ENCODE peak calls at places on chromosomes 12 and 14, in eight cellular contexts. One of them, this sample, is unnamed.

GRCh38 chr14:75645051-75645450 is 15.6 kb downstream of the ERG28 start:
- DNase-seq in activated naive CD4-positive, alpha-beta T cell treated with anti-CD3 and anti-CD28 coated beads for 36 hours: no peak
- DNase-seq in astrocyte: no peak
- DNase-seq in aorta: no peak
- DNase-seq in DMS 273 treated with DMSO at 0.1 percent for 48 hours: no peak
- DNase-seq in stomach: no peak
- DNase-seq in EL: no peak
- DNase-seq in breast epithelium: no peak
- DNase-seq in this sample: no peak

GRCh38 chr14:97095269-97095668 is 298.1 kb downstream of the VRK1 start:
- DNase-seq in astrocyte: no peak
- DNase-seq in breast epithelium: no peak
- DNase-seq in stomach: no peak
- DNase-seq in aorta: no peak
- DNase-seq in EL: no peak
- DNase-seq in DMS 273 treated with DMSO at 0.1 percent for 48 hours: no peak
- DNase-seq in activated naive CD4-positive, alpha-beta T cell treated with anti-CD3 and anti-CD28 coated beads for 36 hours: no peak
- DNase-seq in this sample: no peak

GRCh38 chr12:133235401-133236112 is at the start of gene ANHX:
- DNase-seq in EL: no peak
- DNase-seq in DMS 273 treated with DMSO at 0.1 percent for 48 hours: no peak
- DNase-seq in aorta: no peak
- DNase-seq in breast epithelium: no peak
- DNase-seq in activated naive CD4-positive, alpha-beta T cell treated with anti-CD3 and anti-CD28 coated beads for 36 hours: no peak
- DNase-seq in stomach: no peak
- DNase-seq in astrocyte: no peak
- DNase-seq in this sample: no peak

GRCh38 chr12:6038160-6038559 is 86.3 kb downstream of the VWF start:
- DNase-seq in aorta: no peak
- DNase-seq in breast epithelium: no peak
- DNase-seq in DMS 273 treated with DMSO at 0.1 percent for 48 hours: no peak
- DNase-seq in activated naive CD4-positive, alpha-beta T cell treated with anti-CD3 and anti-CD28 coated beads for 36 hours: peak
- DNase-seq in EL: peak
- DNase-seq in stomach: peak
- DNase-seq in astrocyte: peak
- DNase-seq in this sample: peak

GRCh38 chr12:102465762-102466560 is 14.4 kb downstream of the IGF1 start:
- DNase-seq in activated naive CD4-positive, alpha-beta T cell treated with anti-CD3 and anti-CD28 coated beads for 36 hours: no peak
- DNase-seq in aorta: no peak
- DNase-seq in DMS 273 treated with DMSO at 0.1 percent for 48 hours: no peak
- DNase-seq in EL: peak
- DNase-seq in stomach: no peak
- DNase-seq in astrocyte: no peak
- DNase-seq in breast epithelium: no peak
- DNase-seq in this sample: no peak

GRCh38 chr12:4250691-4251090 is 22.9 kb upstream of the CCND2 start:
- DNase-seq in EL: no peak
- DNase-seq in activated naive CD4-positive, alpha-beta T cell treated with anti-CD3 and anti-CD28 coated beads for 36 hours: no peak
- DNase-seq in DMS 273 treated with DMSO at 0.1 percent for 48 hours: no peak
- DNase-seq in astrocyte: no peak
- DNase-seq in stomach: no peak
- DNase-seq in breast epithelium: no peak
- DNase-seq in aorta: no peak
- DNase-seq in this sample: no peak

GRCh38 chr14:101813171-101813759 is 51.8 kb downstream of the PPP2R5C start:
- DNase-seq in aorta: peak
- DNase-seq in activated naive CD4-positive, alpha-beta T cell treated with anti-CD3 and anti-CD28 coated beads for 36 hours: no peak
- DNase-seq in DMS 273 treated with DMSO at 0.1 percent for 48 hours: no peak
- DNase-seq in stomach: no peak
- DNase-seq in astrocyte: no peak
- DNase-seq in breast epithelium: no peak
- DNase-seq in EL: no peak
- DNase-seq in this sample: no peak

GRCh38 chr12:22396253-22396652 is 61.7 kb upstream of the ST8SIA1 start:
- DNase-seq in stomach: no peak
- DNase-seq in activated naive CD4-positive, alpha-beta T cell treated with anti-CD3 and anti-CD28 coated beads for 36 hours: peak
- DNase-seq in aorta: no peak
- DNase-seq in EL: no peak
- DNase-seq in astrocyte: no peak
- DNase-seq in breast epithelium: no peak
- DNase-seq in DMS 273 treated with DMSO at 0.1 percent for 48 hours: no peak
- DNase-seq in this sample: no peak

GRCh38 chr14:81435578-81436295 is 35.6 kb upstream of the STON2 start:
- DNase-seq in aorta: peak
- DNase-seq in astrocyte: no peak
- DNase-seq in activated naive CD4-positive, alpha-beta T cell treated with anti-CD3 and anti-CD28 coated beads for 36 hours: peak
- DNase-seq in stomach: peak
- DNase-seq in DMS 273 treated with DMSO at 0.1 percent for 48 hours: peak
- DNase-seq in breast epithelium: no peak
- DNase-seq in EL: peak
- DNase-seq in this sample: peak

GRCh38 chr12:52010152-52010622 is 3.4 kb downstream of the TAMALIN start:
- DNase-seq in astrocyte: peak
- DNase-seq in stomach: peak
- DNase-seq in breast epithelium: peak
- DNase-seq in aorta: peak
- DNase-seq in activated naive CD4-positive, alpha-beta T cell treated with anti-CD3 and anti-CD28 coated beads for 36 hours: no peak
- DNase-seq in EL: peak
- DNase-seq in DMS 273 treated with DMSO at 0.1 percent for 48 hours: no peak
- DNase-seq in this sample: no peak

GRCh38 chr12:46886541-46887041 is 60.8 kb upstream of the SLC38A4 start:
- DNase-seq in breast epithelium: no peak
- DNase-seq in EL: peak
- DNase-seq in DMS 273 treated with DMSO at 0.1 percent for 48 hours: no peak
- DNase-seq in stomach: no peak
- DNase-seq in activated naive CD4-positive, alpha-beta T cell treated with anti-CD3 and anti-CD28 coated beads for 36 hours: no peak
- DNase-seq in astrocyte: peak
- DNase-seq in aorta: no peak
- DNase-seq in this sample: no peak

GRCh38 chr14:22318951-22319350 is 270.1 kb downstream of the DAD1 start:
- DNase-seq in DMS 273 treated with DMSO at 0.1 percent for 48 hours: no peak
- DNase-seq in stomach: no peak
- DNase-seq in astrocyte: no peak
- DNase-seq in activated naive CD4-positive, alpha-beta T cell treated with anti-CD3 and anti-CD28 coated beads for 36 hours: no peak
- DNase-seq in EL: no peak
- DNase-seq in breast epithelium: no peak
- DNase-seq in aorta: no peak
- DNase-seq in this sample: no peak

GRCh38 chr12:124738636-124739467 is 124.8 kb downstream of the SCARB1 start:
- DNase-seq in aorta: no peak
- DNase-seq in stomach: peak
- DNase-seq in activated naive CD4-positive, alpha-beta T cell treated with anti-CD3 and anti-CD28 coated beads for 36 hours: no peak
- DNase-seq in DMS 273 treated with DMSO at 0.1 percent for 48 hours: no peak
- DNase-seq in breast epithelium: no peak
- DNase-seq in EL: peak
- DNase-seq in astrocyte: peak
- DNase-seq in this sample: no peak

GRCh38 chr14:51253880-51254279 is 13.8 kb downstream of the TMX1 start:
- DNase-seq in astrocyte: no peak
- DNase-seq in aorta: no peak
- DNase-seq in DMS 273 treated with DMSO at 0.1 percent for 48 hours: no peak
- DNase-seq in EL: no peak
- DNase-seq in breast epithelium: no peak
- DNase-seq in activated naive CD4-positive, alpha-beta T cell treated with anti-CD3 and anti-CD28 coated beads for 36 hours: no peak
- DNase-seq in stomach: no peak
- DNase-seq in this sample: no peak

GRCh38 chr14:64628940-64629403 is 75.3 kb upstream of the PLEKHG3 start:
- DNase-seq in astrocyte: peak
- DNase-seq in DMS 273 treated with DMSO at 0.1 percent for 48 hours: no peak
- DNase-seq in breast epithelium: no peak
- DNase-seq in EL: peak
- DNase-seq in aorta: no peak
- DNase-seq in activated naive CD4-positive, alpha-beta T cell treated with anti-CD3 and anti-CD28 coated beads for 36 hours: no peak
- DNase-seq in stomach: no peak
- DNase-seq in this sample: no peak

GRCh38 chr12:57272337-57273151 is 21.6 kb upstream of the STAC3 start:
- DNase-seq in stomach: no peak
- DNase-seq in activated naive CD4-positive, alpha-beta T cell treated with anti-CD3 and anti-CD28 coated beads for 36 hours: no peak
- DNase-seq in EL: peak
- DNase-seq in breast epithelium: no peak
- DNase-seq in astrocyte: peak
- DNase-seq in DMS 273 treated with DMSO at 0.1 percent for 48 hours: no peak
- DNase-seq in aorta: no peak
- DNase-seq in this sample: no peak

GRCh38 chr12:53806689-53807088 is 54.9 kb upstream of the CISTR start:
- DNase-seq in aorta: no peak
- DNase-seq in breast epithelium: no peak
- DNase-seq in DMS 273 treated with DMSO at 0.1 percent for 48 hours: no peak
- DNase-seq in stomach: no peak
- DNase-seq in astrocyte: peak
- DNase-seq in EL: peak
- DNase-seq in activated naive CD4-positive, alpha-beta T cell treated with anti-CD3 and anti-CD28 coated beads for 36 hours: no peak
- DNase-seq in this sample: no peak

GRCh38 chr14:96204151-96205058 is at the start of gene BDKRB2:
- DNase-seq in DMS 273 treated with DMSO at 0.1 percent for 48 hours: peak
- DNase-seq in aorta: peak
- DNase-seq in astrocyte: peak
- DNase-seq in breast epithelium: peak
- DNase-seq in activated naive CD4-positive, alpha-beta T cell treated with anti-CD3 and anti-CD28 coated beads for 36 hours: peak
- DNase-seq in EL: peak
- DNase-seq in stomach: peak
- DNase-seq in this sample: peak

GRCh38 chr12:22229652-22230279 is 104.7 kb downstream of the ST8SIA1 start:
- DNase-seq in EL: no peak
- DNase-seq in aorta: no peak
- DNase-seq in astrocyte: peak
- DNase-seq in activated naive CD4-positive, alpha-beta T cell treated with anti-CD3 and anti-CD28 coated beads for 36 hours: no peak
- DNase-seq in stomach: no peak
- DNase-seq in DMS 273 treated with DMSO at 0.1 percent for 48 hours: no peak
- DNase-seq in breast epithelium: no peak
- DNase-seq in this sample: no peak

GRCh38 chr14:62301076-62301475 is 538.9 kb downstream of the SNAPC1 start:
- DNase-seq in activated naive CD4-positive, alpha-beta T cell treated with anti-CD3 and anti-CD28 coated beads for 36 hours: no peak
- DNase-seq in DMS 273 treated with DMSO at 0.1 percent for 48 hours: no peak
- DNase-seq in aorta: no peak
- DNase-seq in astrocyte: peak
- DNase-seq in breast epithelium: no peak
- DNase-seq in EL: no peak
- DNase-seq in stomach: no peak
- DNase-seq in this sample: no peak

GRCh38 chr14:37550511-37550910 is 44.5 kb downstream of the FOXA1 start:
- DNase-seq in DMS 273 treated with DMSO at 0.1 percent for 48 hours: no peak
- DNase-seq in astrocyte: peak
- DNase-seq in aorta: no peak
- DNase-seq in stomach: no peak
- DNase-seq in EL: peak
- DNase-seq in breast epithelium: no peak
- DNase-seq in activated naive CD4-positive, alpha-beta T cell treated with anti-CD3 and anti-CD28 coated beads for 36 hours: no peak
- DNase-seq in this sample: no peak

GRCh38 chr12:10067942-10068341 is 30.8 kb downstream of the CLEC1A start:
- DNase-seq in stomach: no peak
- DNase-seq in astrocyte: no peak
- DNase-seq in EL: no peak
- DNase-seq in activated naive CD4-positive, alpha-beta T cell treated with anti-CD3 and anti-CD28 coated beads for 36 hours: no peak
- DNase-seq in aorta: no peak
- DNase-seq in DMS 273 treated with DMSO at 0.1 percent for 48 hours: no peak
- DNase-seq in breast epithelium: no peak
- DNase-seq in this sample: no peak

GRCh38 chr12:95615735-95616134 is 64.5 kb upstream of the USP44 start:
- DNase-seq in DMS 273 treated with DMSO at 0.1 percent for 48 hours: peak
- DNase-seq in activated naive CD4-positive, alpha-beta T cell treated with anti-CD3 and anti-CD28 coated beads for 36 hours: no peak
- DNase-seq in breast epithelium: no peak
- DNase-seq in astrocyte: peak
- DNase-seq in aorta: no peak
- DNase-seq in EL: no peak
- DNase-seq in stomach: no peak
- DNase-seq in this sample: no peak

GRCh38 chr14:31265701-31266398 is 58.3 kb upstream of the HECTD1 start:
- DNase-seq in activated naive CD4-positive, alpha-beta T cell treated with anti-CD3 and anti-CD28 coated beads for 36 hours: no peak
- DNase-seq in stomach: peak
- DNase-seq in aorta: no peak
- DNase-seq in DMS 273 treated with DMSO at 0.1 percent for 48 hours: no peak
- DNase-seq in astrocyte: peak
- DNase-seq in EL: no peak
- DNase-seq in breast epithelium: no peak
- DNase-seq in this sample: no peak

GRCh38 chr14:53249059-53249458 is 95.9 kb upstream of the DDHD1 start:
- DNase-seq in stomach: no peak
- DNase-seq in astrocyte: peak
- DNase-seq in breast epithelium: no peak
- DNase-seq in activated naive CD4-positive, alpha-beta T cell treated with anti-CD3 and anti-CD28 coated beads for 36 hours: no peak
- DNase-seq in DMS 273 treated with DMSO at 0.1 percent for 48 hours: no peak
- DNase-seq in EL: peak
- DNase-seq in aorta: no peak
- DNase-seq in this sample: no peak

GRCh38 chr12:122076743-122077495 is 1.6 kb upstream of the MLXIP start:
- DNase-seq in DMS 273 treated with DMSO at 0.1 percent for 48 hours: no peak
- DNase-seq in aorta: peak
- DNase-seq in astrocyte: no peak
- DNase-seq in EL: no peak
- DNase-seq in breast epithelium: no peak
- DNase-seq in stomach: no peak
- DNase-seq in activated naive CD4-positive, alpha-beta T cell treated with anti-CD3 and anti-CD28 coated beads for 36 hours: peak
- DNase-seq in this sample: no peak

GRCh38 chr12:12010277-12011031 is 60.3 kb upstream of the BCL2L14 start:
- DNase-seq in EL: peak
- DNase-seq in DMS 273 treated with DMSO at 0.1 percent for 48 hours: no peak
- DNase-seq in aorta: peak
- DNase-seq in stomach: no peak
- DNase-seq in astrocyte: peak
- DNase-seq in breast epithelium: no peak
- DNase-seq in activated naive CD4-positive, alpha-beta T cell treated with anti-CD3 and anti-CD28 coated beads for 36 hours: peak
- DNase-seq in this sample: no peak

GRCh38 chr14:60944206-60944605 is 36.7 kb downstream of the TRMT5 start:
- DNase-seq in activated naive CD4-positive, alpha-beta T cell treated with anti-CD3 and anti-CD28 coated beads for 36 hours: no peak
- DNase-seq in astrocyte: no peak
- DNase-seq in DMS 273 treated with DMSO at 0.1 percent for 48 hours: peak
- DNase-seq in EL: no peak
- DNase-seq in aorta: no peak
- DNase-seq in stomach: no peak
- DNase-seq in breast epithelium: no peak
- DNase-seq in this sample: no peak

GRCh38 chr12:48816148-48816854 is 2.0 kb upstream of the CACNB3 start:
- DNase-seq in EL: no peak
- DNase-seq in aorta: no peak
- DNase-seq in DMS 273 treated with DMSO at 0.1 percent for 48 hours: no peak
- DNase-seq in astrocyte: no peak
- DNase-seq in breast epithelium: no peak
- DNase-seq in stomach: peak
- DNase-seq in activated naive CD4-positive, alpha-beta T cell treated with anti-CD3 and anti-CD28 coated beads for 36 hours: no peak
- DNase-seq in this sample: no peak

GRCh38 chr12:47082283-47082962 is 2.7 kb upstream of the AMIGO2 start:
- DNase-seq in DMS 273 treated with DMSO at 0.1 percent for 48 hours: no peak
- DNase-seq in aorta: no peak
- DNase-seq in activated naive CD4-positive, alpha-beta T cell treated with anti-CD3 and anti-CD28 coated beads for 36 hours: no peak
- DNase-seq in breast epithelium: no peak
- DNase-seq in astrocyte: no peak
- DNase-seq in EL: no peak
- DNase-seq in stomach: no peak
- DNase-seq in this sample: no peak

GRCh38 chr14:55500708-55501107 is 60.3 kb upstream of the TBPL2 start:
- DNase-seq in stomach: no peak
- DNase-seq in astrocyte: no peak
- DNase-seq in activated naive CD4-positive, alpha-beta T cell treated with anti-CD3 and anti-CD28 coated beads for 36 hours: no peak
- DNase-seq in EL: no peak
- DNase-seq in aorta: no peak
- DNase-seq in DMS 273 treated with DMSO at 0.1 percent for 48 hours: no peak
- DNase-seq in breast epithelium: no peak
- DNase-seq in this sample: no peak

GRCh38 chr14:104292084-104292970 is 153.9 kb downstream of the KIF26A start:
- DNase-seq in aorta: peak
- DNase-seq in astrocyte: no peak
- DNase-seq in breast epithelium: peak
- DNase-seq in stomach: no peak
- DNase-seq in DMS 273 treated with DMSO at 0.1 percent for 48 hours: no peak
- DNase-seq in EL: no peak
- DNase-seq in activated naive CD4-positive, alpha-beta T cell treated with anti-CD3 and anti-CD28 coated beads for 36 hours: no peak
- DNase-seq in this sample: no peak

GRCh38 chr12:68031881-68032739 is 42.9 kb downstream of the IFNG-AS1 start:
- DNase-seq in astrocyte: no peak
- DNase-seq in breast epithelium: no peak
- DNase-seq in activated naive CD4-positive, alpha-beta T cell treated with anti-CD3 and anti-CD28 coated beads for 36 hours: no peak
- DNase-seq in EL: no peak
- DNase-seq in stomach: no peak
- DNase-seq in aorta: no peak
- DNase-seq in DMS 273 treated with DMSO at 0.1 percent for 48 hours: no peak
- DNase-seq in this sample: no peak

GRCh38 chr12:29073631-29074239 is 75.3 kb upstream of the FAR2 start:
- DNase-seq in astrocyte: peak
- DNase-seq in aorta: no peak
- DNase-seq in EL: peak
- DNase-seq in DMS 273 treated with DMSO at 0.1 percent for 48 hours: no peak
- DNase-seq in breast epithelium: no peak
- DNase-seq in stomach: no peak
- DNase-seq in activated naive CD4-positive, alpha-beta T cell treated with anti-CD3 and anti-CD28 coated beads for 36 hours: peak
- DNase-seq in this sample: peak

This sample was measured in NCI-H1694.